ENCODE peak calls at places on chromosomes 6 and 20, in eight cellular contexts. W is IMR-90, G is sigmoid colon, D is tibial artery, L is brain microvascular endothelial cell, K is OCI-LY7, T is MM.1S, E is A549. Z is an unnamed sample.
A peak's percentile ranks its signal among the peaks of the same experiment; 100 is the strongest.

GRCh38 chr6:33854572-33855030 is 50.8 kb upstream of the MLN start:
- DNase-seq in W (no peak), G (no peak), D (no peak), L (no peak), K (no peak), T (no peak), E (no peak), Z (peak; percentile 77)

GRCh38 chr20:63750807-63751470 is 11.4 kb downstream of the SLC2A4RG start:
- DNase-seq in W (no peak), G (no peak), D (no peak), L (no peak), K (no peak), T (no peak), E (no peak), Z (no peak)

GRCh38 chr6:163962627-163963117 is 548.2 kb downstream of the QKI start:
- DNase-seq in W (no peak), G (no peak), D (no peak), L (no peak), K (no peak), T (no peak), E (no peak), Z (no peak)

GRCh38 chr6:157428418-157429202 is 47.6 kb downstream of the ZDHHC14 start:
- DNase-seq in W (peak; percentile 7), G (no peak), D (no peak), L (no peak), K (no peak), T (no peak), E (peak; percentile 18), Z (no peak)

GRCh38 chr6:5471637-5472430 is 210.5 kb downstream of the FARS2 start:
- DNase-seq in W (no peak), G (no peak), D (no peak), L (no peak), K (no peak), T (no peak), E (no peak), Z (peak; percentile 87)

GRCh38 chr20:49567421-49568256 is at the start of gene PTGIS:
- DNase-seq in W (no peak), G (peak; percentile 66), D (no peak), L (no peak), K (no peak), T (no peak), E (no peak), Z (no peak)

GRCh38 chr20:17417221-17417620 is 114.0 kb downstream of the BFSP1 start:
- DNase-seq in W (no peak), G (no peak), D (no peak), L (no peak), K (no peak), T (no peak), E (no peak), Z (no peak)

GRCh38 chr20:23125625-23126191 is 39.6 kb upstream of the CD93 start:
- DNase-seq in W (peak; percentile 60), G (peak; percentile 78), D (peak; percentile 70), L (peak; percentile 67), K (peak; percentile 40), T (no peak), E (no peak), Z (no peak)

GRCh38 chr20:10659651-10660601 is 13.9 kb downstream of the JAG1 start:
- DNase-seq in W (no peak), G (peak; percentile 57), D (no peak), L (no peak), K (no peak), T (no peak), E (no peak), Z (no peak)

GRCh38 chr6:38234141-38234540 is 405.6 kb downstream of the BTBD9 start:
- DNase-seq in W (no peak), G (no peak), D (no peak), L (no peak), K (no peak), T (no peak), E (no peak), Z (no peak)

GRCh38 chr20:62258499-62259293 is 20.4 kb downstream of the OSBPL2 start:
- DNase-seq in W (peak; percentile 85), G (peak; percentile 81), D (no peak), L (peak; percentile 77), K (no peak), T (no peak), E (no peak), Z (no peak)

GRCh38 chr6:96837138-96837971 is at the start of gene GPR63:
- DNase-seq in W (peak; percentile 52), G (peak; percentile 87), D (peak; percentile 77), L (peak; percentile 74), K (peak; percentile 64), T (peak; percentile 92), E (peak; percentile 77), Z (peak; percentile 91)

GRCh38 chr20:61263084-61263695 is 11.1 kb downstream of the CDH4 start:
- DNase-seq in W (peak; percentile 17), G (no peak), D (no peak), L (peak; percentile 38), K (peak; percentile 9), T (peak; percentile 11), E (no peak), Z (peak; percentile 50)

GRCh38 chr6:129491436-129491835 is 218.5 kb downstream of the ARHGAP18 start:
- DNase-seq in W (peak; percentile 16), G (no peak), D (no peak), L (peak; percentile 34), K (no peak), T (no peak), E (peak; percentile 9), Z (peak; percentile 28)

GRCh38 chr20:52494244-52494643 is 302.7 kb upstream of the ZFP64 start:
- DNase-seq in W (peak; percentile 98), G (no peak), D (no peak), L (peak; percentile 46), K (no peak), T (no peak), E (no peak), Z (peak; percentile 25)

GRCh38 chr6:125979101-125979500 is 7.2 kb upstream of the TRMT11 start:
- DNase-seq in W (no peak), G (no peak), D (no peak), L (no peak), K (no peak), T (no peak), E (no peak), Z (no peak)

GRCh38 chr20:48405909-48406308 is 421.9 kb downstream of the PREX1 start:
- DNase-seq in W (no peak), G (no peak), D (no peak), L (no peak), K (no peak), T (no peak), E (no peak), Z (no peak)

GRCh38 chr6:43246301-43247114 is 3.2 kb downstream of the TTBK1 start:
- DNase-seq in W (no peak), G (peak; percentile 74), D (peak; percentile 76), L (no peak), K (peak; percentile 83), T (peak; percentile 65), E (peak; percentile 35), Z (no peak)

GRCh38 chr20:13718161-13718560 is 66.6 kb downstream of the ESF1 start:
- DNase-seq in W (no peak), G (no peak), D (no peak), L (no peak), K (no peak), T (no peak), E (no peak), Z (no peak)

GRCh38 chr6:116764557-116764960 is 960 bp downstream of the FAM162B start:
- DNase-seq in W (peak; percentile 9), G (no peak), D (no peak), L (peak; percentile 9), K (no peak), T (no peak), E (no peak), Z (no peak)
- H3K4me3 ChIP-seq in W (peak overlapping the region; percentile 47), G (peak overlapping the region; percentile 54), D (peak overlapping the region; percentile 53), L (peak overlapping the region; percentile 68), K (no peak overlapping the region), T (no peak overlapping the region), E (no peak overlapping the region), Z (peak overlapping the region; percentile 49)

GRCh38 chr6:2899596-2899995 is 3.5 kb downstream of the SERPINB9 start:
- DNase-seq in W (no peak), G (no peak), D (no peak), L (no peak), K (no peak), T (no peak), E (no peak), Z (no peak)
- H3K27ac ChIP-seq in W (no peak overlapping the region), G (peak overlapping the region; percentile 32), D (no peak overlapping the region), L (no peak overlapping the region), K (peak overlapping the region; percentile 81), T (no peak overlapping the region), E (no peak overlapping the region), Z (no peak overlapping the region)

GRCh38 chr20:35025116-35025515 is 67.5 kb downstream of the TRPC4AP start:
- DNase-seq in W (no peak), G (no peak), D (no peak), L (no peak), K (no peak), T (no peak), E (no peak), Z (no peak)

GRCh38 chr20:35034150-35034549 is 58.5 kb downstream of the TRPC4AP start:
- DNase-seq in W (no peak), G (no peak), D (no peak), L (no peak), K (no peak), T (no peak), E (no peak), Z (no peak)

GRCh38 chr20:35030136-35030535 is 62.5 kb downstream of the TRPC4AP start:
- DNase-seq in W (no peak), G (no peak), D (no peak), L (no peak), K (no peak), T (no peak), E (no peak), Z (no peak)
- TF ChIP-seq CTCF in W (no peak), G (no peak), D (no peak), L (no peak), K (no peak), T (no peak), E (no peak), Z (no peak)

GRCh38 chr6:52734072-52734471 is 29.2 kb downstream of the GSTA2 start:
- DNase-seq in W (no peak), G (no peak), D (no peak), L (no peak), K (no peak), T (no peak), E (no peak), Z (no peak)

GRCh38 chr6:52729594-52729993 is 33.7 kb downstream of the GSTA2 start:
- DNase-seq in W (no peak), G (no peak), D (no peak), L (no peak), K (no peak), T (no peak), E (no peak), Z (no peak)

GRCh38 chr6:52728394-52728793 is 34.9 kb downstream of the GSTA2 start:
- DNase-seq in W (no peak), G (no peak), D (no peak), L (no peak), K (no peak), T (no peak), E (no peak), Z (no peak)

GRCh38 chr6:52733172-52733571 is 30.1 kb downstream of the GSTA2 start:
- DNase-seq in W (no peak), G (no peak), D (no peak), L (no peak), K (no peak), T (no peak), E (no peak), Z (no peak)

DNA sequence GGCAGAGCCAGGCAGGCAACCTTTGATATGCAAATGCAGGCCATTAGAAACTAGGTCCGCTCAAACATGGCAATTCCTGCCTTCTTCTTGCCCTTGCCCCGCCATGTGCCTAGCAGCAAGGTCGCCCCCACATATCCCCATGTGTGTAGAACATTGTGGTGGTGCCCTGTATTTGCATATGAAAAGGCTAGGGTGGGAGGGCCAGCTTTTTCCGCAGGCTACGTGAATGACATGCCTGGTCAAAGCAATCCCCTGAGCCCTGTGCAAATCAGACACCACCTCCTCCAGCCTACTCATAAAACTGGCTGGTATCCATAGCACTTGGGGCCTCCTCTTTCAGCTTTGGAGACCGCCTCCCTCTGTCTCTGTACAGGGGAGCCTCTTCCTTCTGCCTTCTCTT is 31.6 kb downstream of the GSTA2 start:
- DNase-seq in W (no peak), G (no peak), D (no peak), L (no peak), K (no peak), T (no peak), E (no peak), Z (peak; percentile 22)
- H3K4me3 ChIP-seq in W (no peak overlapping the region), G (no peak overlapping the region), D (no peak overlapping the region), L (no peak overlapping the region), K (no peak overlapping the region), T (no peak overlapping the region), E (no peak overlapping the region), Z (no peak overlapping the region)

Z was measured in A673.